ENCODE peak calls at places on chromosome 4, in six cellular contexts. B, S, T, D, P and C are unnamed samples.

GRCh38 chr4:15706646-15707362 is 3.9 kb downstream of the BST1 start:
- DNase-seq in B (no peak), S (no peak), T (no peak), D (no peak), P (no peak), C (no peak)

GRCh38 chr4:168615294-168615693 is 118.4 kb downstream of the PALLD start:
- DNase-seq in B (no peak), S (peak; percentile 83), T (no peak), D (no peak), P (no peak), C (no peak)

GRCh38 chr4:769511-769910 is 56.4 kb downstream of the CPLX1 start:
- DNase-seq in B (no peak), S (no peak), T (no peak), D (no peak), P (no peak), C (no peak)

GRCh38 chr4:180100433-180101344 is 2142.5 kb upstream of the TENM3 start:
- DNase-seq in B (no peak), S (no peak), T (no peak), D (no peak), P (no peak), C (no peak)

GRCh38 chr4:89254847-89255246 is 52.8 kb downstream of the GPRIN3 start:
- DNase-seq in B (peak; percentile 35), S (no peak), T (peak; percentile 40), D (no peak), P (peak; percentile 43), C (peak; percentile 46)

GRCh38 chr4:147984065-147984777 is 252.3 kb downstream of the ARHGAP10 start:
- DNase-seq in B (no peak), S (no peak), T (no peak), D (no peak), P (peak; percentile 54), C (peak; percentile 47)

GRCh38 chr4:141427726-141428296 is 207.1 kb downstream of the ZNF330 start:
- DNase-seq in B (no peak), S (no peak), T (no peak), D (no peak), P (no peak), C (peak; percentile 11)

GRCh38 chr4:173264960-173265281 is 69.2 kb downstream of the HMGB2 start:
- DNase-seq in B (no peak), S (no peak), T (no peak), D (no peak), P (no peak), C (no peak)

GRCh38 chr4:169634975-169635374 is 14.6 kb downstream of the CLCN3 start:
- DNase-seq in B (no peak), S (no peak), T (no peak), D (no peak), P (no peak), C (peak; percentile 93)

GRCh38 chr4:84573738-84574720 is 8.9 kb upstream of the CDS1 start:
- DNase-seq in B (no peak), S (no peak), T (no peak), D (no peak), P (peak; percentile 6), C (peak; percentile 80)

GRCh38 chr4:172871381-172871780 is 297.2 kb upstream of the GALNT7 start:
- DNase-seq in B (no peak), S (no peak), T (no peak), D (no peak), P (no peak), C (peak; percentile 6)

GRCh38 chr4:184648220-184649025 is 824 bp downstream of the CASP3 start:
- DNase-seq in B (peak; percentile 17), S (no peak), T (peak; percentile 70), D (peak; percentile 86), P (peak; percentile 65), C (peak; percentile 76)

GRCh38 chr4:4248885-4249203 is 821 bp upstream of the TMEM128 start:
- DNase-seq in B (no peak), S (no peak), T (no peak), D (no peak), P (peak; percentile 40), C (no peak)

GRCh38 chr4:183596056-183596757 is 62.8 kb downstream of the RWDD4 start:
- DNase-seq in B (no peak), S (no peak), T (no peak), D (no peak), P (no peak), C (peak; percentile 23)

GRCh38 chr4:12635629-12636028 is 848.5 kb downstream of the RAB28 start:
- DNase-seq in B (no peak), S (no peak), T (no peak), D (no peak), P (no peak), C (no peak)

GRCh38 chr4:95850161-95850560 is 10.3 kb downstream of the PDHA2 start:
- DNase-seq in B (no peak), S (no peak), T (no peak), D (no peak), P (no peak), C (no peak)

GRCh38 chr4:173958445-173958844 is 325.0 kb downstream of the FBXO8 start:
- DNase-seq in B (no peak), S (no peak), T (no peak), D (no peak), P (peak; percentile 21), C (peak; percentile 54)

GRCh38 chr4:147825451-147826287 is 93.8 kb downstream of the ARHGAP10 start:
- DNase-seq in B (no peak), S (no peak), T (peak; percentile 62), D (no peak), P (no peak), C (peak; percentile 60)

GRCh38 chr4:27218013-27218412 is 357.4 kb downstream of the STIM2 start:
- DNase-seq in B (no peak), S (no peak), T (no peak), D (no peak), P (no peak), C (peak; percentile 7)

GRCh38 chr4:8274066-8274652 is 4.6 kb downstream of the HTRA3 start:
- DNase-seq in B (no peak), S (no peak), T (no peak), D (no peak), P (no peak), C (no peak)

GRCh38 chr4:29309050-29309449 is 1411.1 kb upstream of the PCDH7 start:
- DNase-seq in B (no peak), S (no peak), T (no peak), D (no peak), P (no peak), C (peak; percentile 49)

GRCh38 chr4:177131736-177132135 is 177.9 kb upstream of the NEIL3 start:
- DNase-seq in B (no peak), S (no peak), T (no peak), D (no peak), P (no peak), C (peak; percentile 47)

GRCh38 chr4:118173126-118173525 is 138.8 kb downstream of the NDST3 start:
- DNase-seq in B (no peak), S (no peak), T (no peak), D (no peak), P (peak; percentile 14), C (no peak)

DNA sequence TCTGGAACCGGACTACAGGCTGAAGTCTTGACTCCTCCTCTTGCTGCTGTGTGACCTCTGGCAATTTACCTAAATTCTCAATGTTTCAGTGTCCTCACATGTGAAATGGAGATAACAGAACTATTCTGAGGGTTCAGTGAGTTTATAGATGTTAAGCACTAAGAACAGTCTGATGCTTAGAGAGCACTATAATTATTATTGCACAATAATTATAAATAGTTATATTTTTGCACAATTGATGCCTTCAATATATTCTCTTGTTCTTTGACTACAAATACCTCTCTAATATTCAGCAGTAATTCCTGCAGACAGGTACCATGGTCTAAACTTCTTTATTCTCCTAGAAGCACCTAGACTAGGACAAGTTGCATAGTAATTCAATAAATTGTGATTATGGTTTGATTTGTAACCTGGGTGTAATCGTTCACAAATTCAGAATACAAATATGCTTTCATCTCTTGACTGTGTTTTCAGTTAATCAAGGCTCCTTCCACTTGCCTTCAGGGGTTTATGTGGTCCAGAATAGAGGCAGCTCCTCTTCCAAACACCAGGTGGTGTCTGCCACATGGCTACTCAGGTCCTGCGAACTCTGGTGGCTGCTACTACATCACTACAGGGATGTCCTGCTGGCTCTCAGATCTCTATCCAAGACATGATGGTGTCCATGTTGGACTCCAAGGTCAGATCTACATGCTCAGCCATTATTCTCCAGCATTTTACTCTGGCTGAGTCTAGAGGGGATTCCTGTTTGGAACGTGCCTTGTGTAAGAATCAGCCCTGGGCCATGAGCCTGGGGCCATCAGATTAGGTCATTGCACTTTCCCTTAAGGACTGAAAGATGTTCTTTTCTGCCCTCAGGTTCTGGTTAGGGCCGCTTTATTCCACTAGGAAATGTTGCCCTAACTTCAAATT is 103.4 kb downstream of the QRFPR start:
- DNase-seq in B (no peak), S (no peak), T (no peak), D (no peak), P (peak; percentile 14), C (peak; percentile 45)
- TF ChIP-seq CTCF in B (no peak), S (peak; percentile 14), T (no peak), D (no peak), P (peak; percentile 23), C (peak; percentile 48)

GRCh38 chr4:140071806-140072205 is 82.2 kb downstream of the MAML3 start:
- DNase-seq in B (peak; percentile 42), S (peak; percentile 87), T (no peak), D (no peak), P (peak; percentile 90), C (no peak)
- H3K4me3 ChIP-seq in B (no peak overlapping the region), S (no peak overlapping the region), T (no peak overlapping the region), D (peak overlapping the region; percentile 3), P (no peak overlapping the region), C (no peak overlapping the region)

DNA sequence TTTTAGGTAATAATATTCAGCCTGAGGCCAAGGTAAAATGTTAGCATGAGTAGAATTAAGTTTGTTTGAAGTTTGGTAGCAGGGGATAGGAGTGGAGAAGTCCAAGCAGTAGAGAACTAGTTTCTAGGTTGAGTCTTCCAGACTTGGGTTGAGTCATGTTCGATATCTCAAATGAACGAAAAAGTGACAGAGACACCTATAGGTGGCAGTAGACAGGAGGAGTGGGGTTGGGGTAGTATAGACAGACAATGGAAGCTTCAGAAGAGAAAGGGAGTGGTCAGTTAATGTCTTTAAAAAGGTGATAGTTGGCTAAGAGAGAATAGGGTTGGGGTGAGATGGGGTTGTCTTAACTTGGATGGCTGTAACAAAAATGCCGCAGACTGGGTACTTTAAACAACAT is 58.7 kb upstream of the EMCN start:
- DNase-seq in B (no peak), S (no peak), T (no peak), D (no peak), P (peak; percentile 18), C (no peak)
- TF ChIP-seq CTCF in B (no peak), S (no peak), T (no peak), D (no peak), P (peak; percentile 5), C (no peak)

GRCh38 chr4:167233523-167234387 is 539 bp downstream of the SPOCK3 start:
- DNase-seq in B (no peak), S (no peak), T (no peak), D (no peak), P (no peak), C (peak; percentile 54)
- H3K4me3 ChIP-seq in B (no peak overlapping the region), S (peak overlapping the region; percentile 32), T (peak overlapping the region; percentile 48), D (peak overlapping the region; percentile 63), P (no peak overlapping the region), C (peak overlapping the region; percentile 68)

DNA sequence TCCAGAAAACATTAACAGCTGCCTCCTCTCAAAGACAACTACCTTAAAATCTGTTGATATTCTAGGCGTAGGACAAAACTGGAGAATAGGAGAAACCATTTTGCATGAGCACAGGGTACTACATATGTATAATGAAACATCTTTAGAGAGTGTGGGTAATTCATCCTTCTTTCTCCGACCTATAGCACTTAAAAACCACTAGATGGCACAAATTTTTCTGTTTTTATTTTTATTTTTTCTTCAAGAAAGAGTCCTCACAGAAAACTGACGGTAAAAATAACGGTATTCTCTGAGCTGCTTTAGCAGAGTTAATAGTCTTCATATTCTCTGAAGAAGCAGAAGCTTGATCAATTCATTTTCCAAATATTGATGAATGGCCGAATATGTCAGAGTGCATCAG is 14.6 kb downstream of the SMIM31 start:
- DNase-seq in B (no peak), S (no peak), T (no peak), D (no peak), P (peak; percentile 3), C (peak; percentile 2)
- TF ChIP-seq CTCF in B (no peak), S (no peak), T (no peak), D (no peak), P (peak; percentile 4), C (no peak)

GRCh38 chr4:98612318-98613250 is 45.8 kb downstream of the TSPAN5 start:
- DNase-seq in B (no peak), S (no peak), T (no peak), D (no peak), P (no peak), C (no peak)
- H3K4me3 ChIP-seq in B (no peak overlapping the region), S (no peak overlapping the region), T (no peak overlapping the region), D (no peak overlapping the region), P (no peak overlapping the region), C (no peak overlapping the region)